ENCODE peak calls at places on chromosome 15, in five cellular contexts. One of them, this sample, is unnamed.

GRCh38 chr15:65286069-65286703 is 497 bp downstream of the PARP16 start:
- DNase-seq in HL-60: no peak
- DNase-seq in H1: peak; percentile 86
- DNase-seq in K562: peak; percentile 43
- DNase-seq in SK-N-SH: no peak
- DNase-seq in this sample: no peak

GRCh38 chr15:71646767-71647478 is 163.4 kb upstream of the NR2E3 start:
- DNase-seq in SK-N-SH: no peak
- DNase-seq in K562: no peak
- DNase-seq in H1: no peak
- DNase-seq in HL-60: no peak
- DNase-seq in this sample: no peak

GRCh38 chr15:88016373-88016772 is 240.2 kb downstream of the NTRK3 start:
- DNase-seq in HL-60: no peak
- DNase-seq in H1: no peak
- DNase-seq in SK-N-SH: no peak
- DNase-seq in K562: no peak
- DNase-seq in this sample: no peak

GRCh38 chr15:75669191-75669878 is 21.6 kb downstream of the SNX33 start:
- DNase-seq in K562: no peak
- DNase-seq in H1: no peak
- DNase-seq in HL-60: no peak
- DNase-seq in SK-N-SH: no peak
- DNase-seq in this sample: no peak

GRCh38 chr15:73813071-73813470 is 59.9 kb upstream of the INSYN1 start:
- DNase-seq in K562: no peak
- DNase-seq in HL-60: no peak
- DNase-seq in H1: no peak
- DNase-seq in SK-N-SH: no peak
- DNase-seq in this sample: no peak

GRCh38 chr15:33737687-33738606 is 230.3 kb upstream of the CHRM5 start:
- DNase-seq in SK-N-SH: peak; percentile 71
- DNase-seq in HL-60: no peak
- DNase-seq in H1: peak; percentile 79
- DNase-seq in K562: peak; percentile 59
- DNase-seq in this sample: no peak

GRCh38 chr15:75904241-75904631 is 558 bp downstream of the FBXO22 start:
- DNase-seq in H1: no peak
- DNase-seq in HL-60: peak; percentile 28
- DNase-seq in K562: no peak
- DNase-seq in SK-N-SH: peak; percentile 61
- DNase-seq in this sample: no peak

GRCh38 chr15:95626501-95627361 is 703.8 kb upstream of the NR2F2 start:
- DNase-seq in K562: no peak
- DNase-seq in HL-60: no peak
- DNase-seq in SK-N-SH: no peak
- DNase-seq in H1: no peak
- DNase-seq in this sample: no peak

GRCh38 chr15:91223902-91224301 is 123.8 kb downstream of the SV2B start:
- DNase-seq in SK-N-SH: no peak
- DNase-seq in H1: no peak
- DNase-seq in K562: no peak
- DNase-seq in HL-60: no peak
- DNase-seq in this sample: no peak

GRCh38 chr15:80264031-80264430 is 12.0 kb upstream of the CTXND1 start:
- DNase-seq in H1: no peak
- DNase-seq in SK-N-SH: no peak
- DNase-seq in HL-60: no peak
- DNase-seq in K562: no peak
- DNase-seq in this sample: no peak

GRCh38 chr15:94576889-94577533 is 345.6 kb downstream of the MCTP2 start:
- DNase-seq in HL-60: no peak
- DNase-seq in SK-N-SH: peak; percentile 10
- DNase-seq in K562: peak; percentile 41
- DNase-seq in H1: peak; percentile 74
- DNase-seq in this sample: no peak

GRCh38 chr15:37096878-37097568 is 3.3 kb downstream of the MEIS2 start:
- DNase-seq in H1: no peak
- DNase-seq in K562: peak; percentile 28
- DNase-seq in HL-60: no peak
- DNase-seq in SK-N-SH: peak; percentile 54
- DNase-seq in this sample: no peak

GRCh38 chr15:65275728-65276126 is 11.0 kb downstream of the PARP16 start:
- DNase-seq in H1: no peak
- DNase-seq in SK-N-SH: no peak
- DNase-seq in HL-60: no peak
- DNase-seq in K562: peak; percentile 42
- DNase-seq in this sample: no peak

GRCh38 chr15:63791236-63791635 is 42.5 kb downstream of the HERC1 start:
- DNase-seq in SK-N-SH: no peak
- DNase-seq in K562: no peak
- DNase-seq in HL-60: no peak
- DNase-seq in H1: no peak
- DNase-seq in this sample: no peak

GRCh38 chr15:74798388-74799254 is 14.0 kb upstream of the LMAN1L start:
- DNase-seq in H1: no peak
- DNase-seq in SK-N-SH: no peak
- DNase-seq in HL-60: no peak
- DNase-seq in K562: no peak
- DNase-seq in this sample: no peak

GRCh38 chr15:40136470-40136869 is 24.4 kb upstream of the BUB1B start:
- DNase-seq in HL-60: no peak
- DNase-seq in SK-N-SH: no peak
- DNase-seq in K562: no peak
- DNase-seq in H1: no peak
- DNase-seq in this sample: no peak

GRCh38 chr15:49978171-49978570 is 140.9 kb downstream of the ATP8B4 start:
- DNase-seq in HL-60: no peak
- DNase-seq in K562: no peak
- DNase-seq in SK-N-SH: no peak
- DNase-seq in H1: no peak
- DNase-seq in this sample: no peak

GRCh38 chr15:73799466-73799865 is 46.3 kb upstream of the INSYN1 start:
- DNase-seq in SK-N-SH: no peak
- DNase-seq in K562: no peak
- DNase-seq in HL-60: no peak
- DNase-seq in H1: no peak
- DNase-seq in this sample: no peak

GRCh38 chr15:91329914-91330313 is 229.9 kb downstream of the SV2B start:
- DNase-seq in SK-N-SH: no peak
- DNase-seq in HL-60: no peak
- DNase-seq in K562: no peak
- DNase-seq in H1: no peak
- DNase-seq in this sample: no peak

GRCh38 chr15:73800662-73801345 is 47.7 kb upstream of the INSYN1 start:
- DNase-seq in SK-N-SH: no peak
- DNase-seq in HL-60: no peak
- DNase-seq in K562: no peak
- DNase-seq in H1: no peak
- DNase-seq in this sample: no peak

GRCh38 chr15:41634072-41634628 is 26.1 kb upstream of the MGA start:
- DNase-seq in H1: no peak
- DNase-seq in K562: no peak
- DNase-seq in HL-60: no peak
- DNase-seq in SK-N-SH: no peak
- DNase-seq in this sample: no peak

GRCh38 chr15:41853191-41853590 is 14.5 kb downstream of the PLA2G4B start:
- DNase-seq in H1: no peak
- DNase-seq in SK-N-SH: no peak
- DNase-seq in K562: no peak
- DNase-seq in HL-60: no peak
- DNase-seq in this sample: no peak

GRCh38 chr15:80694624-80695098 is 449 bp upstream of the ABHD17C start:
- DNase-seq in SK-N-SH: no peak
- DNase-seq in HL-60: no peak
- DNase-seq in K562: peak; percentile 11
- DNase-seq in H1: peak; percentile 63
- DNase-seq in this sample: no peak

GRCh38 chr15:71052356-71052755 is 62.9 kb upstream of the THSD4 start:
- DNase-seq in H1: no peak
- DNase-seq in SK-N-SH: no peak
- DNase-seq in HL-60: no peak
- DNase-seq in K562: no peak
- DNase-seq in this sample: no peak

GRCh38 chr15:92817339-92817886 is 82.7 kb upstream of the CHD2 start:
- DNase-seq in K562: peak; percentile 50
- DNase-seq in H1: no peak
- DNase-seq in HL-60: no peak
- DNase-seq in SK-N-SH: no peak
- DNase-seq in this sample: no peak

GRCh38 chr15:32979710-32980109 is 214.8 kb downstream of the FMN1 start:
- DNase-seq in K562: no peak
- DNase-seq in SK-N-SH: no peak
- DNase-seq in HL-60: no peak
- DNase-seq in H1: no peak
- DNase-seq in this sample: no peak

GRCh38 chr15:34810455-34811146 is 15.3 kb upstream of the ACTC1 start:
- DNase-seq in HL-60: no peak
- DNase-seq in K562: peak; percentile 35
- DNase-seq in SK-N-SH: no peak
- DNase-seq in H1: no peak
- DNase-seq in this sample: no peak

GRCh38 chr15:45112143-45112591 is 1.8 kb downstream of the DUOX2 start:
- DNase-seq in SK-N-SH: no peak
- DNase-seq in HL-60: no peak
- DNase-seq in K562: no peak
- DNase-seq in H1: no peak
- DNase-seq in this sample: no peak

GRCh38 chr15:70672081-70672480 is 91.3 kb downstream of the UACA start:
- DNase-seq in K562: no peak
- DNase-seq in HL-60: no peak
- DNase-seq in H1: no peak
- DNase-seq in SK-N-SH: no peak
- DNase-seq in this sample: peak; percentile 51

GRCh38 chr15:83410532-83410931 is 36.6 kb upstream of the SH3GL3 start:
- DNase-seq in HL-60: no peak
- DNase-seq in K562: no peak
- DNase-seq in H1: no peak
- DNase-seq in SK-N-SH: no peak
- DNase-seq in this sample: no peak

GRCh38 chr15:75921732-75922703 is 18.3 kb downstream of the FBXO22 start:
- DNase-seq in SK-N-SH: no peak
- DNase-seq in H1: no peak
- DNase-seq in HL-60: no peak
- DNase-seq in K562: peak; percentile 38
- DNase-seq in this sample: no peak

GRCh38 chr15:32676095-32676643 is 34.7 kb downstream of the SCG5 start:
- DNase-seq in HL-60: no peak
- DNase-seq in H1: no peak
- DNase-seq in SK-N-SH: no peak
- DNase-seq in K562: no peak
- DNase-seq in this sample: no peak

GRCh38 chr15:41796457-41796856 is 22.2 kb downstream of the MAPKBP1 start:
- DNase-seq in HL-60: no peak
- DNase-seq in H1: no peak
- DNase-seq in SK-N-SH: peak; percentile 42
- DNase-seq in K562: no peak
- DNase-seq in this sample: no peak

GRCh38 chr15:68775671-68776476 is 44.8 kb downstream of the ANP32A start:
- DNase-seq in HL-60: no peak
- DNase-seq in H1: peak; percentile 41
- DNase-seq in K562: no peak
- DNase-seq in SK-N-SH: no peak
- DNase-seq in this sample: no peak
- TF ChIP-seq GABPA in HL-60: no peak
- TF ChIP-seq GABPA in H1: no peak
- TF ChIP-seq GABPA in K562: no peak
- TF ChIP-seq GABPA in SK-N-SH: no peak
- TF ChIP-seq GABPA in this sample: no peak

DNA sequence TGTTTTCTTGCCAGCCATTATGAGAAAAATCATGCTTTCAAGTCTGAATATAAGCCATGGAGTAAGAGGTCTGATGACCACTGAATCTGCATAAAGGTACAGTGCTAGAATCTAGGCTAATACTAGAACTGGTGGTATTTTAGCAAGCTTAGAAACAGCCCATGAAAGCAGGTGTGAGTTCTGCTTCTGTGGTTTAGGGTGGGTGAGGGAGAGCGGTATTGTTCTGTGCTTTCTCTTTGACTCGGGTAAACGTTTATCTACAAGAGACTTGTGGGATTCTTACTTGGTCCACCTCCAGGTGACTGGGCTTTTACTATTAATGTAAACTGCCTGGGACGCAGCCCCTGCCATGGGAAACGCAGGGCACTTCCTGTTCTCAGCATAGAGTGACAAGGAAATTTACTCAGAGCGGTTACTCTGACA is 55.2 kb downstream of the PGPEP1L start:
- DNase-seq in HL-60: no peak
- DNase-seq in K562: no peak
- DNase-seq in SK-N-SH: no peak
- DNase-seq in H1: no peak
- DNase-seq in this sample: peak; percentile 95
- TF ChIP-seq GABPA in HL-60: no peak
- TF ChIP-seq GABPA in K562: no peak
- TF ChIP-seq GABPA in SK-N-SH: no peak
- TF ChIP-seq GABPA in H1: no peak
- TF ChIP-seq GABPA in this sample: no peak

GRCh38 chr15:78051622-78052405 is 25.7 kb downstream of the TBC1D2B start:
- DNase-seq in K562: no peak
- DNase-seq in HL-60: no peak
- DNase-seq in H1: no peak
- DNase-seq in SK-N-SH: no peak
- DNase-seq in this sample: no peak

GRCh38 chr15:78050851-78051250 is 26.7 kb downstream of the TBC1D2B start:
- DNase-seq in K562: no peak
- DNase-seq in HL-60: no peak
- DNase-seq in SK-N-SH: no peak
- DNase-seq in H1: no peak
- DNase-seq in this sample: no peak

GRCh38 chr15:78050441-78050809 is 27.1 kb downstream of the TBC1D2B start:
- DNase-seq in HL-60: no peak
- DNase-seq in K562: no peak
- DNase-seq in H1: no peak
- DNase-seq in SK-N-SH: no peak
- DNase-seq in this sample: no peak

GRCh38 chr15:78048410-78048946 is 29.0 kb downstream of the TBC1D2B start:
- DNase-seq in H1: no peak
- DNase-seq in K562: no peak
- DNase-seq in HL-60: no peak
- DNase-seq in SK-N-SH: no peak
- DNase-seq in this sample: no peak

GRCh38 chr15:78049691-78050440 is 27.6 kb downstream of the TBC1D2B start:
- DNase-seq in K562: no peak
- DNase-seq in H1: no peak
- DNase-seq in SK-N-SH: no peak
- DNase-seq in HL-60: peak; percentile 65
- DNase-seq in this sample: peak; percentile 68
- TF ChIP-seq GABPA in K562: no peak
- TF ChIP-seq GABPA in H1: no peak
- TF ChIP-seq GABPA in SK-N-SH: no peak
- TF ChIP-seq GABPA in HL-60: no peak
- TF ChIP-seq GABPA in this sample: no peak

GRCh38 chr15:66565731-66566130 is at the start of gene LCTL:
- DNase-seq in HL-60: no peak
- DNase-seq in K562: peak; percentile 60
- DNase-seq in H1: peak; percentile 73
- DNase-seq in SK-N-SH: no peak
- DNase-seq in this sample: no peak
- TF ChIP-seq GABPA in HL-60: no peak
- TF ChIP-seq GABPA in K562: no peak
- TF ChIP-seq GABPA in H1: no peak
- TF ChIP-seq GABPA in SK-N-SH: no peak
- TF ChIP-seq GABPA in this sample: no peak

This sample was measured in GM12878.